ENCODE peak calls at places on chromosomes 5 and 9, in ten cellular contexts. One of them, this sample, is unnamed.

GRCh38 chr5:80318212-80318611 is 1.6 kb upstream of the SPZ1 start:
- DNase-seq in cardiac muscle cell: peak; percentile 5
- DNase-seq in right atrium auricular region: no peak
- DNase-seq in heart left ventricle: no peak
- DNase-seq in CD8-positive, alpha-beta T cell: no peak
- DNase-seq in IMR-90: peak; percentile 28
- DNase-seq in adrenal gland: peak; percentile 46
- DNase-seq in CD4-positive, CD25-positive, alpha-beta regulatory T cell: no peak
- DNase-seq in vagina: no peak
- DNase-seq in kidney: no peak
- DNase-seq in this sample: no peak

GRCh38 chr5:163846512-163846911 is 341.1 kb downstream of the MAT2B start:
- DNase-seq in cardiac muscle cell: peak; percentile 77
- DNase-seq in right atrium auricular region: no peak
- DNase-seq in vagina: no peak
- DNase-seq in adrenal gland: no peak
- DNase-seq in CD4-positive, CD25-positive, alpha-beta regulatory T cell: no peak
- DNase-seq in CD8-positive, alpha-beta T cell: no peak
- DNase-seq in heart left ventricle: no peak
- DNase-seq in IMR-90: peak; percentile 72
- DNase-seq in kidney: no peak
- DNase-seq in this sample: no peak

GRCh38 chr5:33725846-33726245 is 165.9 kb downstream of the ADAMTS12 start:
- DNase-seq in vagina: no peak
- DNase-seq in CD8-positive, alpha-beta T cell: no peak
- DNase-seq in kidney: no peak
- DNase-seq in IMR-90: peak; percentile 35
- DNase-seq in adrenal gland: no peak
- DNase-seq in CD4-positive, CD25-positive, alpha-beta regulatory T cell: no peak
- DNase-seq in right atrium auricular region: no peak
- DNase-seq in cardiac muscle cell: peak; percentile 52
- DNase-seq in heart left ventricle: no peak
- DNase-seq in this sample: no peak

GRCh38 chr5:90136952-90137528 is 272.5 kb downstream of the CETN3 start:
- DNase-seq in right atrium auricular region: no peak
- DNase-seq in heart left ventricle: no peak
- DNase-seq in adrenal gland: no peak
- DNase-seq in cardiac muscle cell: no peak
- DNase-seq in IMR-90: no peak
- DNase-seq in CD4-positive, CD25-positive, alpha-beta regulatory T cell: no peak
- DNase-seq in kidney: peak; percentile 50
- DNase-seq in CD8-positive, alpha-beta T cell: no peak
- DNase-seq in vagina: no peak
- DNase-seq in this sample: no peak

GRCh38 chr9:17906204-17906840 is 327.5 kb downstream of the SH3GL2 start:
- DNase-seq in IMR-90: no peak
- DNase-seq in CD8-positive, alpha-beta T cell: no peak
- DNase-seq in vagina: no peak
- DNase-seq in cardiac muscle cell: peak; percentile 27
- DNase-seq in kidney: peak; percentile 86
- DNase-seq in adrenal gland: no peak
- DNase-seq in right atrium auricular region: no peak
- DNase-seq in CD4-positive, CD25-positive, alpha-beta regulatory T cell: no peak
- DNase-seq in heart left ventricle: no peak
- DNase-seq in this sample: no peak

GRCh38 chr9:90167920-90168319 is 474.7 kb downstream of the DIRAS2 start:
- DNase-seq in CD4-positive, CD25-positive, alpha-beta regulatory T cell: no peak
- DNase-seq in kidney: no peak
- DNase-seq in CD8-positive, alpha-beta T cell: no peak
- DNase-seq in adrenal gland: no peak
- DNase-seq in IMR-90: no peak
- DNase-seq in cardiac muscle cell: no peak
- DNase-seq in vagina: no peak
- DNase-seq in right atrium auricular region: no peak
- DNase-seq in heart left ventricle: no peak
- DNase-seq in this sample: no peak

GRCh38 chr9:87498046-87498815 is 564 bp downstream of the DAPK1 start:
- DNase-seq in kidney: peak; percentile 89
- DNase-seq in IMR-90: no peak
- DNase-seq in cardiac muscle cell: peak; percentile 63
- DNase-seq in CD8-positive, alpha-beta T cell: no peak
- DNase-seq in right atrium auricular region: no peak
- DNase-seq in vagina: no peak
- DNase-seq in adrenal gland: peak; percentile 20
- DNase-seq in heart left ventricle: no peak
- DNase-seq in CD4-positive, CD25-positive, alpha-beta regulatory T cell: no peak
- DNase-seq in this sample: no peak

GRCh38 chr5:1490360-1490759 is 33.4 kb downstream of the LPCAT1 start:
- DNase-seq in cardiac muscle cell: no peak
- DNase-seq in CD4-positive, CD25-positive, alpha-beta regulatory T cell: no peak
- DNase-seq in vagina: no peak
- DNase-seq in IMR-90: no peak
- DNase-seq in adrenal gland: no peak
- DNase-seq in right atrium auricular region: no peak
- DNase-seq in kidney: no peak
- DNase-seq in heart left ventricle: no peak
- DNase-seq in CD8-positive, alpha-beta T cell: no peak
- DNase-seq in this sample: no peak

GRCh38 chr9:129146441-129146933 is 31.6 kb downstream of the IER5L start:
- DNase-seq in CD8-positive, alpha-beta T cell: no peak
- DNase-seq in adrenal gland: no peak
- DNase-seq in kidney: peak; percentile 88
- DNase-seq in cardiac muscle cell: peak; percentile 67
- DNase-seq in IMR-90: no peak
- DNase-seq in CD4-positive, CD25-positive, alpha-beta regulatory T cell: no peak
- DNase-seq in right atrium auricular region: no peak
- DNase-seq in vagina: no peak
- DNase-seq in heart left ventricle: peak; percentile 42
- DNase-seq in this sample: no peak

GRCh38 chr5:84437673-84438315 is 53.1 kb upstream of the EDIL3 start:
- DNase-seq in CD4-positive, CD25-positive, alpha-beta regulatory T cell: no peak
- DNase-seq in vagina: no peak
- DNase-seq in kidney: no peak
- DNase-seq in IMR-90: peak; percentile 91
- DNase-seq in adrenal gland: no peak
- DNase-seq in heart left ventricle: no peak
- DNase-seq in CD8-positive, alpha-beta T cell: no peak
- DNase-seq in cardiac muscle cell: peak; percentile 75
- DNase-seq in right atrium auricular region: no peak
- DNase-seq in this sample: no peak

GRCh38 chr9:14136047-14136446 is 177.9 kb downstream of the NFIB start:
- DNase-seq in vagina: no peak
- DNase-seq in kidney: no peak
- DNase-seq in CD8-positive, alpha-beta T cell: no peak
- DNase-seq in heart left ventricle: no peak
- DNase-seq in right atrium auricular region: no peak
- DNase-seq in CD4-positive, CD25-positive, alpha-beta regulatory T cell: no peak
- DNase-seq in adrenal gland: no peak
- DNase-seq in cardiac muscle cell: no peak
- DNase-seq in IMR-90: no peak
- DNase-seq in this sample: no peak

GRCh38 chr9:37998881-37999311 is 70.1 kb downstream of the SHB start:
- DNase-seq in cardiac muscle cell: no peak
- DNase-seq in heart left ventricle: peak; percentile 36
- DNase-seq in IMR-90: peak; percentile 49
- DNase-seq in CD8-positive, alpha-beta T cell: no peak
- DNase-seq in vagina: no peak
- DNase-seq in CD4-positive, CD25-positive, alpha-beta regulatory T cell: no peak
- DNase-seq in kidney: peak; percentile 71
- DNase-seq in right atrium auricular region: no peak
- DNase-seq in adrenal gland: no peak
- DNase-seq in this sample: no peak

GRCh38 chr9:77649109-77649812 is 1.1 kb upstream of the GNA14 start:
- DNase-seq in CD4-positive, CD25-positive, alpha-beta regulatory T cell: no peak
- DNase-seq in CD8-positive, alpha-beta T cell: no peak
- DNase-seq in adrenal gland: no peak
- DNase-seq in cardiac muscle cell: peak; percentile 64
- DNase-seq in IMR-90: no peak
- DNase-seq in heart left ventricle: no peak
- DNase-seq in vagina: no peak
- DNase-seq in kidney: no peak
- DNase-seq in right atrium auricular region: no peak
- DNase-seq in this sample: no peak

GRCh38 chr9:97557606-97558095 is 56.2 kb downstream of the TMOD1 start:
- DNase-seq in vagina: no peak
- DNase-seq in CD8-positive, alpha-beta T cell: no peak
- DNase-seq in adrenal gland: peak; percentile 86
- DNase-seq in CD4-positive, CD25-positive, alpha-beta regulatory T cell: no peak
- DNase-seq in kidney: no peak
- DNase-seq in heart left ventricle: peak; percentile 69
- DNase-seq in right atrium auricular region: peak; percentile 94
- DNase-seq in IMR-90: no peak
- DNase-seq in cardiac muscle cell: peak; percentile 77
- DNase-seq in this sample: no peak

GRCh38 chr9:4769321-4770080 is 23.2 kb upstream of the RCL1 start:
- DNase-seq in right atrium auricular region: no peak
- DNase-seq in kidney: no peak
- DNase-seq in cardiac muscle cell: peak; percentile 51
- DNase-seq in CD4-positive, CD25-positive, alpha-beta regulatory T cell: peak; percentile 33
- DNase-seq in CD8-positive, alpha-beta T cell: no peak
- DNase-seq in IMR-90: peak; percentile 53
- DNase-seq in adrenal gland: no peak
- DNase-seq in heart left ventricle: no peak
- DNase-seq in vagina: no peak
- DNase-seq in this sample: no peak

GRCh38 chr5:75059887-75060286 is 7.5 kb upstream of the GCNT4 start:
- DNase-seq in right atrium auricular region: no peak
- DNase-seq in CD8-positive, alpha-beta T cell: no peak
- DNase-seq in CD4-positive, CD25-positive, alpha-beta regulatory T cell: peak; percentile 81
- DNase-seq in IMR-90: no peak
- DNase-seq in cardiac muscle cell: no peak
- DNase-seq in kidney: no peak
- DNase-seq in heart left ventricle: no peak
- DNase-seq in vagina: no peak
- DNase-seq in adrenal gland: no peak
- DNase-seq in this sample: peak; percentile 84

GRCh38 chr9:130445268-130445983 is 665 bp downstream of the ASS1 start:
- DNase-seq in right atrium auricular region: peak; percentile 74
- DNase-seq in CD8-positive, alpha-beta T cell: no peak
- DNase-seq in cardiac muscle cell: peak; percentile 87
- DNase-seq in CD4-positive, CD25-positive, alpha-beta regulatory T cell: no peak
- DNase-seq in vagina: no peak
- DNase-seq in heart left ventricle: peak; percentile 70
- DNase-seq in adrenal gland: peak; percentile 68
- DNase-seq in IMR-90: no peak
- DNase-seq in kidney: peak; percentile 86
- DNase-seq in this sample: no peak

GRCh38 chr9:132514011-132514744 is 68.2 kb upstream of the BARHL1 start:
- DNase-seq in CD8-positive, alpha-beta T cell: no peak
- DNase-seq in cardiac muscle cell: no peak
- DNase-seq in right atrium auricular region: no peak
- DNase-seq in CD4-positive, CD25-positive, alpha-beta regulatory T cell: no peak
- DNase-seq in vagina: no peak
- DNase-seq in heart left ventricle: no peak
- DNase-seq in kidney: no peak
- DNase-seq in adrenal gland: no peak
- DNase-seq in IMR-90: no peak
- DNase-seq in this sample: no peak

GRCh38 chr9:123176230-123176629 is 92.2 kb downstream of the STRBP start:
- DNase-seq in IMR-90: peak; percentile 47
- DNase-seq in adrenal gland: no peak
- DNase-seq in CD8-positive, alpha-beta T cell: no peak
- DNase-seq in cardiac muscle cell: peak; percentile 2
- DNase-seq in kidney: no peak
- DNase-seq in vagina: no peak
- DNase-seq in heart left ventricle: no peak
- DNase-seq in CD4-positive, CD25-positive, alpha-beta regulatory T cell: no peak
- DNase-seq in right atrium auricular region: no peak
- DNase-seq in this sample: no peak

DNA sequence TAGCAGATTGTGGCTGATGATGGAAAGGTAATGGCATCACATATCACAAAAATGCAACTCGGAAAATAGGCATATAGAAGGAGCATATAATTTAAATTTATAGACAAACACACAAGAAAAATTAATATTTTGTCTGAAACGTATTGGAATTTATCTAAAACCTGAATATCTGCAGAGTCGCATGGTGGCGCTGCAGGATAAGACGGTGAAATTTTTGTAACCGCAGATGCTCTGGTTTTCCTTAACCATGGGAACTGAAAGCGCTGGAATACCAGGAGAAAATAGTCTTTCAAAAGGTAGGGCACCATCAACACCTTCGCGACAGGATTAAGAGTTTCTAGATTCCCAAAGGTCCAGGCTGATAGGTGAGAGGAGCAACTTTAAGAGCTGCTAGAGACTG is 11.0 kb downstream of the PCDHB14 start:
- DNase-seq in CD8-positive, alpha-beta T cell: no peak
- DNase-seq in kidney: no peak
- DNase-seq in adrenal gland: no peak
- DNase-seq in CD4-positive, CD25-positive, alpha-beta regulatory T cell: no peak
- DNase-seq in heart left ventricle: no peak
- DNase-seq in vagina: no peak
- DNase-seq in cardiac muscle cell: peak; percentile 10
- DNase-seq in IMR-90: peak; percentile 3
- DNase-seq in right atrium auricular region: no peak
- DNase-seq in this sample: no peak
- H3K4me3 ChIP-seq in CD8-positive, alpha-beta T cell: no peak overlapping the region
- H3K4me3 ChIP-seq in kidney: peak overlapping the region; percentile 45
- H3K4me3 ChIP-seq in adrenal gland: peak overlapping the region; percentile 20
- H3K4me3 ChIP-seq in CD4-positive, CD25-positive, alpha-beta regulatory T cell: no peak overlapping the region
- H3K4me3 ChIP-seq in heart left ventricle: peak overlapping the region; percentile 42
- H3K4me3 ChIP-seq in vagina: peak overlapping the region; percentile 9
- H3K4me3 ChIP-seq in cardiac muscle cell: no peak overlapping the region
- H3K4me3 ChIP-seq in IMR-90: peak overlapping the region; percentile 53
- H3K4me3 ChIP-seq in right atrium auricular region: no peak overlapping the region
- H3K4me3 ChIP-seq in this sample: no peak overlapping the region

GRCh38 chr9:94096819-94097577 is 12.7 kb downstream of the PTPDC1 start:
- DNase-seq in heart left ventricle: no peak
- DNase-seq in kidney: no peak
- DNase-seq in vagina: no peak
- DNase-seq in adrenal gland: no peak
- DNase-seq in cardiac muscle cell: no peak
- DNase-seq in CD4-positive, CD25-positive, alpha-beta regulatory T cell: peak; percentile 11
- DNase-seq in right atrium auricular region: no peak
- DNase-seq in CD8-positive, alpha-beta T cell: no peak
- DNase-seq in IMR-90: peak; percentile 33
- DNase-seq in this sample: no peak
- H3K4me1 ChIP-seq in heart left ventricle: no peaks in the 10 kb centered on the region
- H3K4me1 ChIP-seq in kidney: no peaks in the 10 kb centered on the region
- H3K4me1 ChIP-seq in vagina: no peaks in the 10 kb centered on the region
- H3K4me1 ChIP-seq in adrenal gland: no peaks in the 10 kb centered on the region
- H3K4me1 ChIP-seq in cardiac muscle cell: no peaks in the 10 kb centered on the region
- H3K4me1 ChIP-seq in CD4-positive, CD25-positive, alpha-beta regulatory T cell: no peaks in the 10 kb centered on the region
- H3K4me1 ChIP-seq in right atrium auricular region: no peaks in the 10 kb centered on the region
- H3K4me1 ChIP-seq in CD8-positive, alpha-beta T cell: no peaks in the 10 kb centered on the region
- H3K4me1 ChIP-seq in IMR-90: peaks cover 4% of the 10 kb centered on the region
- H3K4me1 ChIP-seq in this sample: no peaks in the 10 kb centered on the region

GRCh38 chr5:178209334-178210072 is 5.2 kb downstream of the HNRNPAB start:
- DNase-seq in CD8-positive, alpha-beta T cell: no peak
- DNase-seq in adrenal gland: no peak
- DNase-seq in heart left ventricle: no peak
- DNase-seq in CD4-positive, CD25-positive, alpha-beta regulatory T cell: no peak
- DNase-seq in kidney: peak; percentile 41
- DNase-seq in vagina: no peak
- DNase-seq in right atrium auricular region: no peak
- DNase-seq in cardiac muscle cell: no peak
- DNase-seq in IMR-90: no peak
- DNase-seq in this sample: no peak
- H3K36me3 ChIP-seq in CD8-positive, alpha-beta T cell: peaks cover 78% of the 10 kb centered on the region
- H3K36me3 ChIP-seq in adrenal gland: peaks cover 79% of the 10 kb centered on the region
- H3K36me3 ChIP-seq in heart left ventricle: peaks cover 84% of the 10 kb centered on the region
- H3K36me3 ChIP-seq in CD4-positive, CD25-positive, alpha-beta regulatory T cell: peaks cover 81% of the 10 kb centered on the region
- H3K36me3 ChIP-seq in kidney: peaks cover 57% of the 10 kb centered on the region
- H3K36me3 ChIP-seq in vagina: peaks cover 4% of the 10 kb centered on the region
- H3K36me3 ChIP-seq in right atrium auricular region: peaks cover 87% of the 10 kb centered on the region
- H3K36me3 ChIP-seq in cardiac muscle cell: peaks cover 71% of the 10 kb centered on the region
- H3K36me3 ChIP-seq in IMR-90: peaks cover 76% of the 10 kb centered on the region
- H3K36me3 ChIP-seq in this sample: peaks cover 79% of the 10 kb centered on the region

GRCh38 chr5:91272858-91273257 is 110.3 kb downstream of the ARRDC3 start:
- DNase-seq in cardiac muscle cell: no peak
- DNase-seq in vagina: no peak
- DNase-seq in kidney: no peak
- DNase-seq in CD8-positive, alpha-beta T cell: no peak
- DNase-seq in adrenal gland: no peak
- DNase-seq in right atrium auricular region: no peak
- DNase-seq in IMR-90: peak; percentile 69
- DNase-seq in heart left ventricle: no peak
- DNase-seq in CD4-positive, CD25-positive, alpha-beta regulatory T cell: no peak
- DNase-seq in this sample: no peak
- H3K4me3 ChIP-seq in cardiac muscle cell: no peak overlapping the region
- H3K4me3 ChIP-seq in vagina: no peak overlapping the region
- H3K4me3 ChIP-seq in kidney: no peak overlapping the region
- H3K4me3 ChIP-seq in CD8-positive, alpha-beta T cell: no peak overlapping the region
- H3K4me3 ChIP-seq in adrenal gland: no peak overlapping the region
- H3K4me3 ChIP-seq in right atrium auricular region: no peak overlapping the region
- H3K4me3 ChIP-seq in IMR-90: no peak overlapping the region
- H3K4me3 ChIP-seq in heart left ventricle: no peak overlapping the region
- H3K4me3 ChIP-seq in CD4-positive, CD25-positive, alpha-beta regulatory T cell: no peak overlapping the region
- H3K4me3 ChIP-seq in this sample: no peak overlapping the region

This sample was measured in CD4-positive, alpha-beta memory T cell.